ENCODE peak calls at places on chromosomes 4 and X, in four cellular contexts. F, Z, O and S are unnamed samples.

GRCh38 chrX:68710870-68711576 is 63.6 kb downstream of the STARD8 start:
- DNase-seq in Z (no peak), F (no peak), O (peak), S (peak)

GRCh38 chrX:74449322-74449936 is 28.1 kb downstream of the SLC16A2 start:
- DNase-seq in O (peak), Z (no peak), F (no peak), S (no peak)

GRCh38 chr4:39305902-39306677 is 60.1 kb downstream of the RFC1 start:
- DNase-seq in Z (no peak), O (no peak), F (no peak), S (no peak)

GRCh38 chr4:99179626-99180025 is 35.5 kb upstream of the ADH4 start:
- DNase-seq in F (no peak), O (peak), Z (no peak), S (no peak)

GRCh38 chrX:13208281-13208935 is 111.4 kb downstream of the ATXN3L start:
- DNase-seq in Z (no peak), O (no peak), F (no peak), S (no peak)

GRCh38 chrX:18873189-18873791 is 110.6 kb downstream of the PHKA2 start:
- DNase-seq in F (no peak), O (no peak), Z (no peak), S (peak)

GRCh38 chr4:53505947-53506346 is 85.3 kb downstream of the LNX1 start:
- DNase-seq in Z (no peak), F (no peak), O (no peak), S (no peak)

GRCh38 chr4:160370046-160370445 is 1267.2 kb downstream of the RAPGEF2 start:
- DNase-seq in F (no peak), O (no peak), Z (no peak), S (no peak)

GRCh38 chr4:139027771-139028170 is 12.2 kb downstream of the NOCT start:
- DNase-seq in F (no peak), Z (no peak), O (no peak), S (no peak)

GRCh38 chr4:139028191-139028661 is 12.6 kb downstream of the NOCT start:
- DNase-seq in O (peak), F (no peak), Z (no peak), S (no peak)

GRCh38 chr4:139025841-139026240 is 10.3 kb downstream of the NOCT start:
- DNase-seq in O (no peak), F (no peak), Z (no peak), S (no peak)

GRCh38 chr4:139035650-139036049 is 20.1 kb downstream of the NOCT start:
- DNase-seq in F (no peak), O (no peak), Z (no peak), S (no peak)

GRCh38 chr4:139030614-139031235 is 15.1 kb downstream of the NOCT start:
- DNase-seq in F (peak), Z (no peak), O (peak), S (no peak)
- TF ChIP-seq CTCF in F (peak), Z (peak), O (peak), S (peak)

GRCh38 chr4:27215421-27215820 is 354.8 kb downstream of the STIM2 start:
- DNase-seq in F (no peak), O (no peak), Z (no peak), S (no peak)
- TF ChIP-seq POLR2A in F (no peak), O (no peak), Z (no peak), S (no peak)

GRCh38 chr4:90163872-90164271 is 36.7 kb downstream of the CCSER1 start:
- DNase-seq in Z (no peak), O (no peak), F (no peak), S (no peak)
- TF ChIP-seq CTCF in Z (no peak), O (no peak), F (no peak), S (no peak)

GRCh38 chr4:180057891-180058643 is 2185.1 kb upstream of the TENM3 start:
- DNase-seq in F (no peak), Z (no peak), O (peak), S (peak)
- TF ChIP-seq POLR2A in F (no peak), Z (no peak), O (no peak), S (no peak)